ENCODE peak calls at places on chromosomes 6 and 20, in nine cellular contexts. Y, S, Z, E, Q, T, N, K and O are unnamed samples.

GRCh38 chr20:50054626-50055511 is 58.1 kb downstream of the UBE2V1 start:
- DNase-seq in E (peak), K (no peak), Y (no peak), Z (no peak), T (no peak), S (no peak), Q (no peak), N (no peak), O (no peak)

GRCh38 chr6:7646394-7646793 is 56.4 kb downstream of the SNRNP48 start:
- DNase-seq in T (no peak), Y (no peak), Z (peak), Q (no peak), S (no peak), E (peak), N (no peak), K (no peak), O (no peak)

GRCh38 chr6:147167576-147168461 is 36.4 kb upstream of the STXBP5 start:
- DNase-seq in Q (no peak), E (no peak), T (no peak), Y (no peak), K (no peak), S (no peak), Z (peak), N (no peak), O (no peak)

GRCh38 chr6:43788305-43788704 is 18.3 kb downstream of the VEGFA start:
- DNase-seq in Z (no peak), K (no peak), Q (no peak), S (peak), T (no peak), Y (no peak), E (no peak), N (no peak), O (no peak)

GRCh38 chr20:63835031-63835858 is 4.2 kb upstream of the ZBTB46 start:
- DNase-seq in T (no peak), K (peak), Y (peak), Q (no peak), E (peak), N (peak), S (peak), Z (peak), O (peak)

GRCh38 chr20:36408219-36408618 is 102.1 kb downstream of the DLGAP4 start:
- DNase-seq in E (peak), Q (no peak), Z (peak), T (no peak), N (no peak), S (no peak), Y (peak), K (peak), O (no peak)

GRCh38 chr6:3484240-3484639 is 27.4 kb upstream of the SLC22A23 start:
- DNase-seq in Q (no peak), K (no peak), Y (no peak), N (no peak), T (no peak), S (no peak), Z (peak), E (peak), O (no peak)

GRCh38 chr6:157323114-157323923 is at the start of gene TMEM242:
- DNase-seq in S (peak), Q (no peak), Z (peak), T (peak), Y (peak), N (peak), K (no peak), E (peak), O (peak)

GRCh38 chr20:53926428-53927028 is 143.9 kb downstream of the BCAS1 start:
- DNase-seq in S (no peak), T (no peak), Z (peak), Y (peak), N (peak), E (peak), K (no peak), Q (no peak), O (peak)